ENCODE peak calls at places on chromosome 16, in six cellular contexts. Z, R, O, Y, F and I are unnamed samples.

GRCh38 chr16:90031931-90032663 is 12.8 kb upstream of the DBNDD1 start:
- DNase-seq in Z (no peak), R (no peak), O (peak), Y (peak), F (peak), I (no peak)

GRCh38 chr16:23072084-23072599 is 77.1 kb downstream of the USP31 start:
- DNase-seq in Z (peak), R (peak), O (peak), Y (peak), F (no peak), I (no peak)

GRCh38 chr16:48561960-48562393 is 48.0 kb downstream of the N4BP1 start:
- DNase-seq in Z (no peak), R (no peak), O (peak), Y (peak), F (peak), I (no peak)

GRCh38 chr16:6105115-6105514 is 1007.5 kb upstream of the EEF2KMT start:
- DNase-seq in Z (no peak), R (no peak), O (peak), Y (no peak), F (no peak), I (no peak)

GRCh38 chr16:64240586-64240985 is 881.3 kb downstream of the CDH11 start:
- DNase-seq in Z (no peak), R (no peak), O (no peak), Y (peak), F (no peak), I (no peak)

GRCh38 chr16:30609002-30609927 is 924 bp downstream of the ZNF689 start:
- DNase-seq in Z (peak), R (peak), O (peak), Y (no peak), F (no peak), I (peak)

GRCh38 chr16:22161999-22162657 is at the start of gene SDR42E2:
- DNase-seq in Z (no peak), R (no peak), O (no peak), Y (no peak), F (no peak), I (no peak)

GRCh38 chr16:49419016-49419415 is 45.4 kb downstream of the C16orf78 start:
- DNase-seq in Z (no peak), R (no peak), O (no peak), Y (no peak), F (no peak), I (no peak)

GRCh38 chr16:71258371-71258770 is 27.8 kb upstream of the HYDIN start:
- DNase-seq in Z (no peak), R (no peak), O (no peak), Y (no peak), F (no peak), I (no peak)

GRCh38 chr16:19696312-19696711 is 21.7 kb downstream of the KNOP1 start:
- DNase-seq in Z (peak), R (peak), O (peak), Y (peak), F (peak), I (no peak)

GRCh38 chr16:89958068-89958467 is 9.5 kb downstream of the DEF8 start:
- DNase-seq in Z (no peak), R (no peak), O (peak), Y (peak), F (no peak), I (peak)

GRCh38 chr16:30185141-30185682 is 1.8 kb downstream of the CORO1A start:
- DNase-seq in Z (no peak), R (peak), O (no peak), Y (no peak), F (no peak), I (peak)

GRCh38 chr16:79777679-79778078 is 177.1 kb upstream of the MAF start:
- DNase-seq in Z (no peak), R (no peak), O (no peak), Y (no peak), F (no peak), I (no peak)

GRCh38 chr16:49461517-49461951 is 87.9 kb downstream of the C16orf78 start:
- DNase-seq in Z (peak), R (peak), O (no peak), Y (no peak), F (no peak), I (no peak)

GRCh38 chr16:56639045-56639444 is 579 bp downstream of the MT1A start:
- DNase-seq in Z (no peak), R (no peak), O (no peak), Y (no peak), F (no peak), I (no peak)

GRCh38 chr16:30893082-30893743 is 664 bp downstream of the BCL7C start:
- DNase-seq in Z (no peak), R (peak), O (no peak), Y (no peak), F (no peak), I (peak)

DNA sequence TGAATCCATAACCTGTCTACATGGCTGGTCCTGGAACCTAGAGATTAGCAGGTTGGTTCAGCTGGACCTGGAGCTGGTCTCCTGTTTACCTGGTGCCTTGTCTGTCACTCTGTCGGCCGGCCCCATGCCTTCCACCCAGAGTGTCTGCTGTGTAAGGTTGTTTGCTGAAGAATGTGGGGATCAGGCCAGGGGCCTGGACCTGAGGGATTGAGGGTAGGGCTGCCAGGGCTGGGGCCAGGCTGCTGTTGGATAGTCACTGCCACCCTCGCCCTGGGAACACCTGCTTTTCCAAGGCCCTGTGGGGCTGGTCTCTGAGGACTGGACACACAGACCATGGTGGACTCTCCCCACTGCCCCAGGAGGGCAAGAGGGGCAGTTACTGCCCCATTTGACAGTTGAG is 1.4 kb downstream of the NHERF2 start:
- DNase-seq in Z (no peak), R (no peak), O (no peak), Y (no peak), F (no peak), I (no peak)
- H3K4me3 ChIP-seq in Z (peak), R (peak), O (peak), Y (no peak), F (peak), I (no peak)

GRCh38 chr16:14628806-14629611 is 1.1 kb downstream of the PARN start:
- DNase-seq in Z (no peak), R (no peak), O (no peak), Y (no peak), F (no peak), I (peak)

GRCh38 chr16:14632693-14633569 is at the start of gene BFAR:
- DNase-seq in Z (peak), R (peak), O (peak), Y (peak), F (peak), I (peak)

GRCh38 chr16:14629612-14629918 is 495 bp downstream of the PARN start:
- DNase-seq in Z (no peak), R (no peak), O (peak), Y (no peak), F (no peak), I (no peak)

GRCh38 chr16:14629919-14630619 is at the start of gene PARN:
- DNase-seq in Z (peak), R (peak), O (peak), Y (peak), F (peak), I (peak)

DNA sequence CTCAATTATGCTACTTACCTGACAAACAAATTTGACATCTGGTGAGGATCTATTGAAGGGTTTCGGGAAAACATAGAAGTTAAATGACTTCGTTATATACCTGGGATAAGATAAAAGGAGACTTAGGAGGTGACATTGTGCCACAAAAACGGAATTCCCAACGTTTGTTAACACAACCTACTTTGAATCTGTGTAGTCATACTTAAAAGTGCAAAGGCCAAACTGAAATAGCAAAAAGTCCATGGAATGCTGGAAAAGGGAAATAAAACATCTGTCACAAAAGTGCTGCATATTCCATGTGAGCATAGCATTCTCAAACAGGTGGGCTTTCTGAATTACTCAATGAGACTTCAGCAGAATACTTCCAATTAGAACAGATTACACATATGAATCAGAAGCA is 3.0 kb downstream of the PARN start:
- DNase-seq in Z (no peak), R (no peak), O (no peak), Y (no peak), F (no peak), I (no peak)
- TF ChIP-seq CTCF in Z (no peak), R (no peak), O (no peak), Y (no peak), F (no peak), I (no peak)

GRCh38 chr16:85234310-85235235 is 122.3 kb upstream of the CIBAR2 start:
- DNase-seq in Z (no peak), R (peak), O (peak), Y (peak), F (peak), I (no peak)
- H3K4me3 ChIP-seq in Z (peak), R (peak), O (peak), Y (peak), F (peak), I (no peak)

GRCh38 chr16:1950047-1950446 is 4.4 kb downstream of the RPL3L start:
- DNase-seq in Z (no peak), R (no peak), O (no peak), Y (no peak), F (no peak), I (no peak)
- TF ChIP-seq CTCF in Z (no peak), R (no peak), O (no peak), Y (no peak), F (no peak), I (no peak)

DNA sequence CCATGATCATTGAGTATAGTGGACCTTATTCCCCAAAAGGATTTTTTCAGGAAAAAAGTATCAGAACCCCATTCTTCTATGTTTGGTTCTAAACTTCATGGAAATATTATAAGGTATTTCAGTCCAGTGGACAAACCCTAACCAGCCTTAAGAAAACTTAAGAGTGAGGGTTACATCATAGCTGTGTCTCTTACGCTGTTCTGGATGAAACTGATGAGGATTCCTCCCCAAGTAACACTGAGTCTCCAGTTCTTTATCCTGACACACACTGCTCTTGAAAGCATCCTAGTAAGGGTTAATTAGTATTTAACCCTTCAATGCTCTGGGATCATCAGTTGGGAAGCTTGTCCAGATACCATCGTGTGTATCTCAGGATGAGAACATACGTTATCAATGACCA is 5.0 kb downstream of the LYRM1 start:
- DNase-seq in Z (no peak), R (no peak), O (no peak), Y (peak), F (no peak), I (no peak)
- H3K4me3 ChIP-seq in Z (no peak), R (no peak), O (no peak), Y (no peak), F (no peak), I (no peak)

GRCh38 chr16:67145746-67146145 is 5.1 kb downstream of the B3GNT9 start:
- DNase-seq in Z (no peak), R (no peak), O (no peak), Y (no peak), F (no peak), I (no peak)

GRCh38 chr16:67144943-67145342 is 5.9 kb downstream of the B3GNT9 start:
- DNase-seq in Z (no peak), R (no peak), O (no peak), Y (no peak), F (no peak), I (no peak)

GRCh38 chr16:67148221-67148620 is 2.6 kb downstream of the B3GNT9 start:
- DNase-seq in Z (no peak), R (no peak), O (no peak), Y (no peak), F (no peak), I (no peak)

GRCh38 chr16:67147437-67148140 is 3.2 kb downstream of the B3GNT9 start:
- DNase-seq in Z (no peak), R (no peak), O (no peak), Y (no peak), F (no peak), I (no peak)

DNA sequence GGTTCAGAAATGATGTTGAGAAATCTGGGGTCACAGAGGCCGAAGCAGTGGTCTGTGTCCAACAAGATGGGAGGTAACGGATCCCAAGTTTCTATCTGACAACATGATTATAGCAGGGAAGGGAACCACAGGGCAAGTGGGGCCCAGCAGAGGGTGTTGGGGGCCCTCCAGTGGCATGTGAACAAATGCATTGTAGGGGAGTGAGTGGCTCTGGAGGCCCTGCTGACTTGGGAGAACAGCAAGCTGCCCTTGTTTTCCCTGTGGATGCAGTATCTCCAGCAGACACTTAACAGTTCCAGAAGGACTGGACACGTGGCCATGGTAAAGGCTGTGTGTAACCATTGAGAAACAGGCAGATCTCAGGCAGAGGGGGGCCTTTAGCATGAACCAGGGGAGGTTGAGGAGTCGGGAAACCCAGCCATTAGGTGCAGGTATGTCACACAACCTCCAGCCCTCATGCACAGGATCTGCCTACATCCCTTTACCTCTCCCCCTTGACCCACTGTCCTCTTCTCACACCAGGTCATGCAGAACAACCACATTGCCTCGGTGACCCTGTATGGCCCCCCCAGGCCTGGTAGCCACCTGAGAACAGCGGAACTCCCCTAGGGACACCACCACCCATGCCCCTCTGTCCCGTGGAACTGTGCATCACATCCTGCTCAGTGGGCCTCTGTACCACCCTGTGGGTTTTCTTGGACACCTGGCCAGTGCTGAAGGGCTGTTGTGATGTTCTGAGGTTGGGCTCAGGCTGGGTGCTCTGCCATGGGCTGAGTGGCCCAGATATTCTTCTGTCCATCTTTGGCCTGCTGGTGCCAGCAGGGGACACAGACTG is 4.1 kb downstream of the B3GNT9 start:
- DNase-seq in Z (no peak), R (no peak), O (no peak), Y (no peak), F (no peak), I (no peak)
- TF ChIP-seq CTCF in Z (no peak), R (no peak), O (no peak), Y (no peak), F (no peak), I (no peak)

GRCh38 chr16:52617591-52617990 is 70.6 kb upstream of the TOX3 start:
- DNase-seq in Z (no peak), R (no peak), O (no peak), Y (no peak), F (no peak), I (no peak)

GRCh38 chr16:52613508-52613907 is 66.6 kb upstream of the TOX3 start:
- DNase-seq in Z (no peak), R (no peak), O (no peak), Y (no peak), F (no peak), I (peak)

DNA sequence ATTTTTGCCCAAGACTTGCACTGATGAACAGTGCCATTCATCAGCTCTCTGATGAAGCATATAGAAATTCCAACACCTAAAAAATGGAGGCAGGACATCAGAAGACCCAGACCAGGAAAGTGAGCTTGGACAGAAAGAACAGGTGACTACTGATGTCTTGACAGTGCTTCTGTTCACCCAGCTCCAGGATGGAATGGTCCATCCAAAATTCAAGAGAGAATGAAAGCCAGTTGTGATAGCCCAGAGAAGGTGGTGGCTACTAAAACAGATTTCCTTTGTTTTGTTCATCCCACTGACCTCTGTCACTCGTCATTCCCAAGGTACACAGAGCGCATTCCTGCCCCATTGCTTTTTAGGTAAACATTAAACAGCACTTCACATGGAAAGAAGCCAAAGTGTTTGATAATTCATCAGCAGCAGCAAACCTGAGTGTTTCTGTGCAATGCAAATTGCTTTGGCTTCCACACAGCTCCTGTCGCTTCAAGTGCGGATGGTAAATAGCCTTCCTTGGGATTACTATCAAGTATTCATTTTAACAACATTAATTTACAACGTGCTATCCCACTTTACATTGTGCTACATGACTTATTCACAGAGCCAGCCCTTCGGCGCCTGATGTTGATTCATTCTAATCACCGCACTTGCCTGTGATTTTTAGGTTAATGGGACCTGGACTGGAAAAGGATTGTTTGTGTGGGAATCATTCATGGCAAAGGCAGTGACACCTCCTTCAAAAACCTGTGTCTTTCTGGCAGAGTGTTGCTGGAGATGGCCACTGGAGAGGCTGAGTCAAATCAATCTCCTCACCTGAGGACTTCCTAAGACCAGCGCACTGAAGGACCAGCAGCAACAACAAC is 65.1 kb upstream of the TOX3 start:
- DNase-seq in Z (no peak), R (peak), O (no peak), Y (no peak), F (no peak), I (no peak)
- H3K4me3 ChIP-seq in Z (no peak), R (peak), O (no peak), Y (no peak), F (no peak), I (no peak)